ENCODE peak calls at places on chromosomes 13 and 19, in six cellular contexts. A, J, Q, D, E and N are unnamed samples.

GRCh38 chr19:39126593-39127187 is 1.1 kb downstream of the PAK4 start:
- DNase-seq in A (no peak), J (no peak), Q (peak; percentile 13), D (peak; percentile 67), E (peak; percentile 63), N (peak; percentile 38)

GRCh38 chr13:45068036-45069001 is 52.0 kb upstream of the GTF2F2 start:
- DNase-seq in A (no peak), J (no peak), Q (no peak), D (no peak), E (no peak), N (no peak)

GRCh38 chr13:33153421-33154381 is 131.9 kb downstream of the STARD13 start:
- DNase-seq in A (no peak), J (no peak), Q (no peak), D (no peak), E (no peak), N (no peak)

GRCh38 chr19:34254552-34255432 is at the start of gene GARRE1:
- DNase-seq in A (no peak), J (peak; percentile 83), Q (peak; percentile 29), D (peak; percentile 62), E (peak; percentile 82), N (peak; percentile 38)

GRCh38 chr19:48780684-48781391 is 25.5 kb downstream of the FGF21 start:
- DNase-seq in A (no peak), J (no peak), Q (no peak), D (no peak), E (no peak), N (peak; percentile 86)

GRCh38 chr19:41373993-41374392 is 2.3 kb upstream of the TMEM91 start:
- DNase-seq in A (no peak), J (no peak), Q (no peak), D (peak; percentile 88), E (no peak), N (peak; percentile 90)

GRCh38 chr19:36987091-36987490 is 71.0 kb downstream of the ZNF568 start:
- DNase-seq in A (no peak), J (no peak), Q (no peak), D (no peak), E (no peak), N (no peak)

GRCh38 chr19:14004619-14005380 is 1.3 kb downstream of the RFX1 start:
- DNase-seq in A (no peak), J (no peak), Q (no peak), D (peak; percentile 22), E (no peak), N (no peak)

GRCh38 chr19:12672744-12673143 is 6.1 kb downstream of the WDR83 start:
- DNase-seq in A (no peak), J (no peak), Q (no peak), D (no peak), E (no peak), N (no peak)

GRCh38 chr13:93847162-93847561 is 620.6 kb downstream of the GPC6 start:
- DNase-seq in A (no peak), J (no peak), Q (no peak), D (peak; percentile 29), E (no peak), N (peak; percentile 88)

GRCh38 chr13:29436291-29436690 is 159.2 kb downstream of the SLC7A1 start:
- DNase-seq in A (peak; percentile 68), J (no peak), Q (no peak), D (peak; percentile 30), E (no peak), N (peak; percentile 91)